ENCODE peak calls at places on chromosomes 13 and 19, in six cellular contexts. I is islet precursor cell, L is occipital lobe, B is T-helper 1 cell, G is LHCN-M2, K is hepatocyte. H is an unnamed sample.

GRCh38 chr13:93767917-93768422 is 541.4 kb downstream of the GPC6 start:
- DNase-seq in G (no peak), B (no peak), L (no peak), K (peak), I (no peak), H (no peak)

GRCh38 chr19:17156947-17157302 is 58.2 kb upstream of the USE1 start:
- DNase-seq in B (no peak), K (no peak), I (no peak), L (no peak), G (no peak), H (no peak)

GRCh38 chr19:44943801-44944249 is 1.8 kb downstream of the APOC4 start:
- DNase-seq in B (no peak), K (no peak), G (no peak), I (no peak), L (peak), H (no peak)

GRCh38 chr19:7521551-7522071 is 813 bp upstream of the MCOLN1 start:
- DNase-seq in B (no peak), K (no peak), G (no peak), L (no peak), I (no peak), H (no peak)

GRCh38 chr13:64087624-64088023 is 2672.0 kb upstream of the PCDH20 start:
- DNase-seq in I (no peak), K (no peak), B (no peak), G (no peak), L (no peak), H (no peak)

GRCh38 chr19:15935167-15935702 is 906 bp upstream of the CYP4F11 start:
- DNase-seq in I (no peak), K (no peak), G (no peak), B (no peak), L (no peak), H (no peak)

GRCh38 chr19:49997709-49998108 is 27.5 kb downstream of the VRK3 start:
- DNase-seq in L (no peak), K (no peak), G (peak), B (no peak), I (peak), H (peak)

GRCh38 chr19:51098366-51099069 is 9.7 kb downstream of the CTU1 start:
- DNase-seq in I (no peak), L (no peak), B (no peak), K (peak), G (no peak), H (no peak)

GRCh38 chr19:46296722-46297431 is at the start of gene HIF3A:
- DNase-seq in G (no peak), K (peak), B (no peak), L (peak), I (peak), H (peak)

GRCh38 chr13:36475468-36475867 is 43.2 kb downstream of the CCNA1 start:
- DNase-seq in B (no peak), G (peak), I (no peak), K (no peak), L (no peak), H (peak)

GRCh38 chr19:30719991-30720329 is 347.8 kb downstream of the ZNF536 start:
- DNase-seq in G (peak), B (no peak), K (no peak), L (no peak), I (peak), H (no peak)

GRCh38 chr19:11528551-11529341 is at the start of gene ECSIT:
- DNase-seq in I (peak), K (peak), L (peak), G (peak), B (peak), H (peak)

GRCh38 chr19:17555929-17556813 is 722 bp downstream of the COLGALT1 start:
- DNase-seq in G (peak), I (peak), B (no peak), L (peak), K (peak), H (peak)

GRCh38 chr19:532578-533484 is 1.3 kb downstream of the CDC34 start:
- DNase-seq in I (peak), K (peak), B (no peak), L (peak), G (peak), H (peak)

GRCh38 chr13:108960006-108960405 is 330.6 kb downstream of the MYO16 start:
- DNase-seq in K (no peak), B (no peak), L (no peak), G (no peak), I (no peak), H (no peak)

GRCh38 chr13:76737526-76737925 is 148.7 kb downstream of the KCTD12 start:
- DNase-seq in L (no peak), K (no peak), G (no peak), B (no peak), I (no peak), H (no peak)

GRCh38 chr13:111877906-111878305 is 189.0 kb upstream of the SOX1 start:
- DNase-seq in G (no peak), I (peak), B (no peak), L (no peak), K (no peak), H (no peak)

GRCh38 chr13:59880468-59880867 is 283.3 kb downstream of the DIAPH3 start:
- DNase-seq in K (no peak), L (no peak), G (peak), B (no peak), I (no peak), H (no peak)

GRCh38 chr19:16457195-16457953 is 14.4 kb downstream of the EPS15L1 start:
- DNase-seq in L (no peak), G (peak), B (no peak), I (no peak), K (no peak), H (peak)

GRCh38 chr13:97028441-97029299 is 34.4 kb upstream of the OXGR1 start:
- DNase-seq in K (peak), I (peak), G (peak), B (no peak), L (no peak), H (peak)

GRCh38 chr13:97281028-97281427 is 58.9 kb downstream of the MBNL2 start:
- DNase-seq in I (no peak), G (no peak), K (no peak), B (no peak), L (no peak), H (no peak)

GRCh38 chr19:1087813-1088418 is 7.3 kb downstream of the POLR2E start:
- DNase-seq in L (no peak), I (no peak), G (no peak), B (no peak), K (no peak), H (no peak)

GRCh38 chr19:5973867-5974635 is 3.9 kb downstream of the RANBP3 start:
- DNase-seq in L (no peak), K (no peak), I (no peak), G (no peak), B (no peak), H (no peak)

H was measured in fibroblast of pulmonary artery.